ENCODE peak calls at places on chromosomes 2 and 18, in eight cellular contexts. M is progenitor cell of endocrine pancreas; Q is NCI-H1694 treated with DMSO at 0.1 percent for 48 hours; W is EH; Z is AG09309; E is A549; U is CD4-positive, alpha-beta memory T cell; K is astrocyte of the hippocampus. T is an unnamed sample.

GRCh38 chr2:136167721-136168470 is 49.9 kb upstream of the CXCR4 start:
- DNase-seq in K (no peak), U (no peak), M (no peak), Z (no peak), W (no peak), Q (no peak), E (no peak), T (no peak)

GRCh38 chr2:64656379-64656778 is 2.7 kb upstream of the SERTAD2 start:
- DNase-seq in Q (no peak), U (no peak), K (no peak), E (no peak), W (no peak), M (no peak), Z (no peak), T (no peak)

GRCh38 chr18:48227206-48227605 is 182.0 kb downstream of the ZBTB7C start:
- DNase-seq in E (no peak), W (peak; percentile 22), U (no peak), K (peak; percentile 11), Z (no peak), Q (no peak), M (no peak), T (no peak)

GRCh38 chr2:109690822-109691541 is 76.8 kb downstream of the SOWAHC start:
- DNase-seq in E (no peak), U (no peak), K (no peak), W (no peak), M (no peak), Q (no peak), Z (no peak), T (no peak)

GRCh38 chr2:99259465-99259864 is 4.0 kb upstream of the LYG2 start:
- DNase-seq in W (no peak), E (no peak), Q (no peak), M (no peak), K (no peak), Z (no peak), U (no peak), T (no peak)

GRCh38 chr2:216366777-216367465 is 5.4 kb downstream of the MARCHF4 start:
- DNase-seq in W (peak; percentile 50), K (peak; percentile 32), Z (no peak), E (no peak), U (no peak), Q (no peak), M (no peak), T (no peak)

GRCh38 chr18:55003695-55004094 is 44.4 kb upstream of the CCDC68 start:
- DNase-seq in U (no peak), Z (peak; percentile 67), M (no peak), K (no peak), W (peak; percentile 27), E (no peak), Q (no peak), T (no peak)

GRCh38 chr2:66436546-66436945 is 1.6 kb downstream of the MEIS1 start:
- DNase-seq in U (no peak), W (peak; percentile 21), Q (no peak), Z (no peak), M (no peak), K (peak; percentile 30), E (no peak), T (no peak)

GRCh38 chr2:54570925-54571694 is 115.0 kb downstream of the SPTBN1 start:
- DNase-seq in U (peak; percentile 63), Q (no peak), K (peak; percentile 95), Z (peak; percentile 85), M (no peak), E (peak; percentile 88), W (peak; percentile 92), T (no peak)

GRCh38 chr2:63071664-63072063 is 21.0 kb downstream of the OTX1 start:
- DNase-seq in M (no peak), U (no peak), E (no peak), W (no peak), K (no peak), Q (no peak), Z (no peak), T (no peak)

GRCh38 chr2:84832772-84833461 is 48.0 kb downstream of the TRABD2A start:
- DNase-seq in W (peak; percentile 66), M (no peak), K (peak; percentile 37), Q (no peak), Z (no peak), E (no peak), U (no peak), T (no peak)

GRCh38 chr2:239926587-239927234 is 98.4 kb downstream of the NDUFA10 start:
- DNase-seq in U (no peak), M (peak; percentile 3), E (peak; percentile 41), Q (no peak), W (no peak), Z (no peak), K (no peak), T (no peak)

GRCh38 chr2:171858397-171858958 is 35.6 kb downstream of the SLC25A12 start:
- DNase-seq in W (peak; percentile 50), M (no peak), Z (no peak), E (no peak), Q (no peak), U (no peak), K (no peak), T (peak; percentile 33)